ENCODE peak calls at places on chromosome 14, in five cellular contexts. F is RPMI7951; T is stimulated activated CD8-positive, alpha-beta memory T cell treated with anti-CD3 and anti-CD28 coated beads, Interleukin-2, amount 100 ng/mL, for 1 hour; O is thoracic aorta; M is tibial artery. I is an unnamed sample.

GRCh38 chr14:63039800-63040380 is 5.4 kb downstream of the KCNH5 start:
- DNase-seq in F (peak), T (no peak), O (no peak), M (no peak), I (peak)

GRCh38 chr14:22418631-22419030 is 170.4 kb downstream of the DAD1 start:
- DNase-seq in F (no peak), T (no peak), O (no peak), M (no peak), I (no peak)

GRCh38 chr14:51443195-51444018 is 203.4 kb downstream of the TMX1 start:
- DNase-seq in F (peak), T (no peak), O (no peak), M (no peak), I (no peak)

GRCh38 chr14:92914087-92914656 is 8.8 kb upstream of the CHGA start:
- DNase-seq in F (peak), T (no peak), O (no peak), M (no peak), I (peak)

GRCh38 chr14:54767139-54767431 is 135.5 kb downstream of the GCH1 start:
- DNase-seq in F (no peak), T (no peak), O (no peak), M (no peak), I (no peak)

GRCh38 chr14:100865682-100866591 is 37.6 kb downstream of the RTL1 start:
- DNase-seq in F (no peak), T (no peak), O (no peak), M (no peak), I (no peak)

GRCh38 chr14:100662850-100663527 is 63.7 kb upstream of the DLK1 start:
- DNase-seq in F (peak), T (peak), O (no peak), M (peak), I (peak)

GRCh38 chr14:33307691-33308369 is 369.2 kb downstream of the NPAS3 start:
- DNase-seq in F (peak), T (no peak), O (no peak), M (peak), I (peak)

GRCh38 chr14:105485720-105486332 is 860 bp upstream of the CRIP1 start:
- DNase-seq in F (peak), T (no peak), O (no peak), M (no peak), I (peak)

GRCh38 chr14:81579115-81579514 is 45.5 kb upstream of the SEL1L start:
- DNase-seq in F (no peak), T (no peak), O (no peak), M (no peak), I (no peak)

GRCh38 chr14:74257988-74258704 is 18.9 kb downstream of the VSX2 start:
- DNase-seq in F (no peak), T (no peak), O (no peak), M (no peak), I (peak)

GRCh38 chr14:32232481-32232880 is 29.4 kb upstream of the RNU6-8 start:
- DNase-seq in F (no peak), T (no peak), O (no peak), M (no peak), I (no peak)

GRCh38 chr14:29216316-29216715 is 449.7 kb downstream of the FOXG1 start:
- DNase-seq in F (no peak), T (no peak), O (no peak), M (no peak), I (no peak)

GRCh38 chr14:31346097-31346496 is 74.3 kb downstream of the HEATR5A start:
- DNase-seq in F (no peak), T (no peak), O (no peak), M (no peak), I (no peak)

GRCh38 chr14:68476212-68476964 is 316.5 kb downstream of the ZFP36L1 start:
- DNase-seq in F (peak), T (no peak), O (no peak), M (peak), I (peak)

GRCh38 chr14:50601405-50601804 is 41.5 kb downstream of the ATL1 start:
- DNase-seq in F (no peak), T (no peak), O (no peak), M (no peak), I (no peak)

GRCh38 chr14:90608925-90609324 is 207.3 kb downstream of the TTC7B start:
- DNase-seq in F (no peak), T (no peak), O (no peak), M (no peak), I (no peak)

GRCh38 chr14:38623661-38624060 is 367.8 kb upstream of the CLEC14A start:
- DNase-seq in F (no peak), T (no peak), O (no peak), M (no peak), I (no peak)

GRCh38 chr14:55448146-55448614 is 7.8 kb upstream of the TBPL2 start:
- DNase-seq in F (peak), T (no peak), O (peak), M (no peak), I (no peak)

GRCh38 chr14:77260199-77260598 is 10.8 kb downstream of the NGB start:
- DNase-seq in F (no peak), T (no peak), O (no peak), M (no peak), I (no peak)

GRCh38 chr14:79649856-79650255 is 561.4 kb downstream of the DIO2 start:
- DNase-seq in F (no peak), T (no peak), O (no peak), M (no peak), I (no peak)

GRCh38 chr14:93230539-93230938 is 23.5 kb downstream of the UBR7 start:
- DNase-seq in F (no peak), T (no peak), O (no peak), M (no peak), I (no peak)

GRCh38 chr14:45287609-45288008 is 34.6 kb upstream of the MIS18BP1 start:
- DNase-seq in F (no peak), T (no peak), O (no peak), M (no peak), I (no peak)

GRCh38 chr14:60002819-60003492 is 83.0 kb downstream of the LRRC9 start:
- DNase-seq in F (no peak), T (no peak), O (no peak), M (peak), I (no peak)

GRCh38 chr14:23354990-23355389 is 2.3 kb upstream of the SLC22A17 start:
- DNase-seq in F (no peak), T (no peak), O (no peak), M (no peak), I (no peak)

GRCh38 chr14:53871947-53872346 is 84.7 kb downstream of the BMP4 start:
- DNase-seq in F (no peak), T (no peak), O (no peak), M (no peak), I (no peak)

GRCh38 chr14:99277534-99277933 is 5.5 kb upstream of the BCL11B start:
- DNase-seq in F (no peak), T (no peak), O (no peak), M (no peak), I (no peak)

GRCh38 chr14:81276699-81277069 is 55.9 kb upstream of the GTF2A1 start:
- DNase-seq in F (no peak), T (no peak), O (no peak), M (no peak), I (no peak)

GRCh38 chr14:77615231-77616132 is 955 bp downstream of the SPTLC2 start:
- DNase-seq in F (peak), T (no peak), O (no peak), M (no peak), I (peak)

GRCh38 chr14:50947446-50947845 is 3.2 kb upstream of the PYGL start:
- DNase-seq in F (no peak), T (no peak), O (no peak), M (no peak), I (no peak)

GRCh38 chr14:41668346-41668745 is 61.7 kb downstream of the LRFN5 start:
- DNase-seq in F (no peak), T (no peak), O (no peak), M (no peak), I (no peak)

GRCh38 chr14:74571901-74572828 is 39.9 kb downstream of the LTBP2 start:
- DNase-seq in F (peak), T (no peak), O (no peak), M (peak), I (no peak)

GRCh38 chr14:61404637-61405036 is 83.3 kb downstream of the PRKCH start:
- DNase-seq in F (no peak), T (no peak), O (no peak), M (no peak), I (no peak)

I was measured in GM23338.